ENCODE peak calls at places on chromosomes 1 and 21, in six cellular contexts. One of them, this sample, is unnamed.
A peak's percentile ranks its signal among the peaks of the same experiment; 100 is the strongest.

GRCh38 chr1:228298471-228298870 is 90.6 kb downstream of the OBSCN start:
- DNase-seq in HTR-8/SVneo: no peak
- DNase-seq in upper lobe of right lung: peak; percentile 40
- DNase-seq in hypothalamus: no peak
- DNase-seq in GM19239: no peak
- DNase-seq in progenitor cell of endocrine pancreas: no peak
- DNase-seq in this sample: no peak

GRCh38 chr1:248841702-248842395 is 3.8 kb downstream of the ZNF672 start:
- DNase-seq in HTR-8/SVneo: no peak
- DNase-seq in upper lobe of right lung: no peak
- DNase-seq in hypothalamus: no peak
- DNase-seq in GM19239: no peak
- DNase-seq in progenitor cell of endocrine pancreas: no peak
- DNase-seq in this sample: peak; percentile 58

GRCh38 chr1:1907098-1907736 is 7.8 kb upstream of the CALML6 start:
- DNase-seq in HTR-8/SVneo: no peak
- DNase-seq in upper lobe of right lung: peak; percentile 65
- DNase-seq in hypothalamus: no peak
- DNase-seq in GM19239: no peak
- DNase-seq in progenitor cell of endocrine pancreas: no peak
- DNase-seq in this sample: no peak

GRCh38 chr1:51792864-51793263 is 85.7 kb downstream of the NRDC start:
- DNase-seq in HTR-8/SVneo: no peak
- DNase-seq in upper lobe of right lung: no peak
- DNase-seq in hypothalamus: no peak
- DNase-seq in GM19239: no peak
- DNase-seq in progenitor cell of endocrine pancreas: no peak
- DNase-seq in this sample: peak; percentile 40

GRCh38 chr1:71028981-71029380 is 18.6 kb downstream of the PTGER3 start:
- DNase-seq in HTR-8/SVneo: no peak
- DNase-seq in upper lobe of right lung: no peak
- DNase-seq in hypothalamus: no peak
- DNase-seq in GM19239: no peak
- DNase-seq in progenitor cell of endocrine pancreas: no peak
- DNase-seq in this sample: no peak

GRCh38 chr1:66495490-66495889 is 38.5 kb upstream of the SGIP1 start:
- DNase-seq in HTR-8/SVneo: no peak
- DNase-seq in upper lobe of right lung: no peak
- DNase-seq in hypothalamus: no peak
- DNase-seq in GM19239: no peak
- DNase-seq in progenitor cell of endocrine pancreas: no peak
- DNase-seq in this sample: no peak

GRCh38 chr1:12179111-12179519 is 12.3 kb downstream of the TNFRSF1B start:
- DNase-seq in HTR-8/SVneo: peak; percentile 58
- DNase-seq in upper lobe of right lung: no peak
- DNase-seq in hypothalamus: no peak
- DNase-seq in GM19239: no peak
- DNase-seq in progenitor cell of endocrine pancreas: no peak
- DNase-seq in this sample: peak; percentile 41

GRCh38 chr1:227666286-227666685 is 68.8 kb downstream of the JMJD4 start:
- DNase-seq in HTR-8/SVneo: no peak
- DNase-seq in upper lobe of right lung: no peak
- DNase-seq in hypothalamus: no peak
- DNase-seq in GM19239: no peak
- DNase-seq in progenitor cell of endocrine pancreas: no peak
- DNase-seq in this sample: no peak

GRCh38 chr1:210248341-210248740 is 15.7 kb downstream of the SERTAD4 start:
- DNase-seq in HTR-8/SVneo: no peak
- DNase-seq in upper lobe of right lung: no peak
- DNase-seq in hypothalamus: no peak
- DNase-seq in GM19239: no peak
- DNase-seq in progenitor cell of endocrine pancreas: no peak
- DNase-seq in this sample: no peak

GRCh38 chr1:43796111-43796581 is 88.8 kb downstream of the ST3GAL3 start:
- DNase-seq in HTR-8/SVneo: no peak
- DNase-seq in upper lobe of right lung: no peak
- DNase-seq in hypothalamus: no peak
- DNase-seq in GM19239: no peak
- DNase-seq in progenitor cell of endocrine pancreas: no peak
- DNase-seq in this sample: peak; percentile 63

GRCh38 chr21:35635261-35635660 is 425.1 kb downstream of the SETD4 start:
- DNase-seq in HTR-8/SVneo: peak; percentile 35
- DNase-seq in upper lobe of right lung: no peak
- DNase-seq in hypothalamus: no peak
- DNase-seq in GM19239: no peak
- DNase-seq in progenitor cell of endocrine pancreas: no peak
- DNase-seq in this sample: no peak

GRCh38 chr1:224615861-224616760 is at the start of gene CNIH3:
- DNase-seq in HTR-8/SVneo: no peak
- DNase-seq in upper lobe of right lung: no peak
- DNase-seq in hypothalamus: no peak
- DNase-seq in GM19239: no peak
- DNase-seq in progenitor cell of endocrine pancreas: peak; percentile 56
- DNase-seq in this sample: peak; percentile 94

GRCh38 chr1:11648732-11649158 is 5.5 kb downstream of the FBXO2 start:
- DNase-seq in HTR-8/SVneo: no peak
- DNase-seq in upper lobe of right lung: peak; percentile 73
- DNase-seq in hypothalamus: no peak
- DNase-seq in GM19239: no peak
- DNase-seq in progenitor cell of endocrine pancreas: no peak
- DNase-seq in this sample: no peak

GRCh38 chr1:160827418-160827817 is 31.4 kb downstream of the LY9 start:
- DNase-seq in HTR-8/SVneo: no peak
- DNase-seq in upper lobe of right lung: peak; percentile 76
- DNase-seq in hypothalamus: no peak
- DNase-seq in GM19239: no peak
- DNase-seq in progenitor cell of endocrine pancreas: no peak
- DNase-seq in this sample: no peak

GRCh38 chr1:3327936-3328590 is 126.4 kb upstream of the ARHGEF16 start:
- DNase-seq in HTR-8/SVneo: no peak
- DNase-seq in upper lobe of right lung: no peak
- DNase-seq in hypothalamus: no peak
- DNase-seq in GM19239: no peak
- DNase-seq in progenitor cell of endocrine pancreas: no peak
- DNase-seq in this sample: no peak

GRCh38 chr21:30329203-30329868 is 8.2 kb downstream of the KRTAP27-1 start:
- DNase-seq in HTR-8/SVneo: no peak
- DNase-seq in upper lobe of right lung: no peak
- DNase-seq in hypothalamus: no peak
- DNase-seq in GM19239: no peak
- DNase-seq in progenitor cell of endocrine pancreas: no peak
- DNase-seq in this sample: no peak

GRCh38 chr1:201495447-201496295 is 11.3 kb downstream of the CSRP1 start:
- DNase-seq in HTR-8/SVneo: no peak
- DNase-seq in upper lobe of right lung: peak; percentile 69
- DNase-seq in hypothalamus: no peak
- DNase-seq in GM19239: no peak
- DNase-seq in progenitor cell of endocrine pancreas: no peak
- DNase-seq in this sample: no peak

GRCh38 chr1:54052470-54052933 is 502 bp downstream of the TMEM59 start:
- DNase-seq in HTR-8/SVneo: peak; percentile 42
- DNase-seq in upper lobe of right lung: no peak
- DNase-seq in hypothalamus: no peak
- DNase-seq in GM19239: no peak
- DNase-seq in progenitor cell of endocrine pancreas: peak; percentile 23
- DNase-seq in this sample: peak; percentile 43

This sample was measured in Kasumi-1.